ENCODE peak calls at places on chromosomes 11 and 22, in nine cellular contexts. R is cardiac fibroblast; C is A172; S is fibroblast of gingiva; E is ACHN; Z is NCI-H1417; Y is left lung; N is stimulated activated CD4-positive, alpha-beta T cell treated with anti-CD3 and anti-CD28 coated beads, Interleukin-15, amount 100 ng/mL, for 48 hours; Q is stomach. O is an unnamed sample.
A peak's percentile ranks its signal among the peaks of the same experiment; 100 is the strongest.

GRCh38 chr11:110710520-110711381 is 1.5 kb downstream of the ARHGAP20 start:
- DNase-seq in N (no peak), R (peak; percentile 38), E (no peak), S (peak; percentile 15), Q (peak; percentile 51), Z (peak; percentile 46), Y (peak; percentile 76), C (no peak), O (peak; percentile 59)

GRCh38 chr11:64810891-64811272 is 531 bp upstream of the MEN1 start:
- DNase-seq in C (no peak), N (no peak), Y (no peak), E (no peak), R (no peak), Q (peak; percentile 32), S (no peak), Z (no peak), O (no peak)

GRCh38 chr11:68968306-68969255 is 12.2 kb downstream of the MRGPRD start:
- DNase-seq in S (no peak), E (no peak), C (no peak), N (no peak), Z (no peak), Q (no peak), Y (no peak), R (no peak), O (peak; percentile 26)

GRCh38 chr11:35622070-35622469 is 3.8 kb downstream of the FJX1 start:
- DNase-seq in Z (peak; percentile 13), Q (no peak), R (peak; percentile 86), E (peak; percentile 79), C (peak; percentile 90), Y (no peak), N (no peak), S (peak; percentile 66), O (peak; percentile 91)

GRCh38 chr11:10327254-10327653 is 22.4 kb downstream of the ADM start:
- DNase-seq in E (no peak), N (no peak), C (no peak), S (peak; percentile 67), Q (no peak), R (peak; percentile 97), Z (no peak), Y (no peak), O (peak; percentile 95)

GRCh38 chr11:35615911-35616900 is 2.1 kb upstream of the FJX1 start:
- DNase-seq in Y (no peak), E (peak; percentile 52), Q (no peak), N (no peak), Z (peak; percentile 77), S (peak; percentile 50), R (peak; percentile 78), C (peak; percentile 60), O (peak; percentile 81)

GRCh38 chr22:50262460-50262911 is 1.0 kb upstream of the MAPK12 start:
- DNase-seq in Z (no peak), S (no peak), C (peak; percentile 66), E (peak; percentile 40), Q (no peak), R (no peak), Y (no peak), N (no peak), O (no peak)

GRCh38 chr11:62732830-62733229 is 4.5 kb downstream of the TTC9C start:
- DNase-seq in Y (no peak), C (no peak), Z (peak; percentile 30), E (no peak), S (peak; percentile 64), N (no peak), R (peak; percentile 57), Q (no peak), O (peak; percentile 36)

GRCh38 chr22:29503811-29504372 is 23.9 kb downstream of the NEFH start:
- DNase-seq in Y (no peak), S (peak; percentile 70), E (peak; percentile 23), R (peak; percentile 83), Z (no peak), C (peak; percentile 41), N (no peak), Q (no peak), O (peak; percentile 78)

O was measured in fibroblast of the aortic adventitia.